ENCODE peak calls at places on chromosome 21, in seven cellular contexts. E is breast epithelium, C is choroid plexus epithelial cell, A is fibroblast of the aortic adventitia, T is DND-41, D is A549, U is foreskin fibroblast. L is an unnamed sample.

GRCh38 chr21:31503467-31503866 is 156.0 kb upstream of the SOD1 start:
- DNase-seq in T (no peak), C (no peak), A (no peak), E (no peak), D (no peak), U (no peak), L (no peak)

GRCh38 chr21:33936221-33937038 is 20.8 kb upstream of the ATP5PO start:
- DNase-seq in T (peak; percentile 72), C (no peak), E (no peak), U (peak; percentile 17), D (no peak), A (peak; percentile 79), L (no peak)

GRCh38 chr21:45974073-45975016 is 7.2 kb upstream of the COL6A1 start:
- DNase-seq in C (peak; percentile 78), T (no peak), U (peak; percentile 90), E (peak; percentile 30), D (no peak), A (peak; percentile 76), L (peak; percentile 75)

GRCh38 chr21:32371913-32372314 is 20.9 kb downstream of the URB1 start:
- DNase-seq in D (peak; percentile 56), C (peak; percentile 93), A (peak; percentile 90), U (peak; percentile 78), E (peak; percentile 50), T (no peak), L (no peak)

GRCh38 chr21:46557469-46557868 is 47.4 kb downstream of the S100B start:
- DNase-seq in D (no peak), U (no peak), E (no peak), T (no peak), C (no peak), A (no peak), L (no peak)

GRCh38 chr21:45460011-45460565 is 55.1 kb downstream of the COL18A1 start:
- DNase-seq in E (no peak), C (no peak), U (no peak), A (no peak), T (no peak), D (no peak), L (no peak)

GRCh38 chr21:25176637-25177412 is 430.5 kb downstream of the MRPL39 start:
- DNase-seq in T (no peak), U (no peak), E (no peak), C (no peak), A (no peak), D (no peak), L (no peak)

GRCh38 chr21:32392299-32392879 is 423 bp downstream of the URB1 start:
- DNase-seq in C (peak; percentile 43), E (no peak), T (no peak), U (no peak), A (no peak), D (no peak), L (no peak)

GRCh38 chr21:45252448-45252925 is 35.2 kb downstream of the POFUT2 start:
- DNase-seq in E (no peak), C (no peak), A (no peak), T (no peak), D (no peak), U (no peak), L (no peak)

GRCh38 chr21:33127154-33127893 is 57.4 kb downstream of the OLIG1 start:
- DNase-seq in C (peak; percentile 75), T (peak; percentile 41), E (peak; percentile 23), U (peak; percentile 84), D (peak; percentile 59), A (peak; percentile 74), L (peak; percentile 31)

GRCh38 chr21:46022551-46023107 is 41.1 kb downstream of the COL6A1 start:
- DNase-seq in U (peak; percentile 67), D (no peak), A (peak; percentile 44), E (no peak), T (no peak), C (no peak), L (no peak)

GRCh38 chr21:32238063-32238462 is 40.8 kb downstream of the MIS18A start:
- DNase-seq in C (no peak), T (no peak), E (no peak), D (no peak), A (no peak), U (no peak), L (no peak)

GRCh38 chr21:30684506-30684905 is 34.1 kb downstream of the KRTAP21-3 start:
- DNase-seq in E (no peak), C (no peak), T (no peak), A (no peak), D (no peak), U (no peak), L (no peak)

GRCh38 chr21:43348801-43349261 is 78.1 kb downstream of the SIK1 start:
- DNase-seq in T (no peak), U (no peak), E (no peak), A (no peak), D (no peak), C (peak; percentile 47), L (no peak)

GRCh38 chr21:45457161-45457831 is 52.3 kb downstream of the COL18A1 start:
- DNase-seq in U (no peak), C (no peak), E (no peak), A (no peak), D (no peak), T (no peak), L (no peak)

GRCh38 chr21:40386981-40387380 is 460.0 kb downstream of the DSCAM start:
- DNase-seq in C (no peak), D (no peak), E (no peak), A (no peak), T (no peak), U (no peak), L (no peak)

GRCh38 chr21:32298148-32298559 is 501 bp upstream of the MRAP start:
- DNase-seq in T (no peak), U (peak; percentile 40), D (no peak), A (peak; percentile 32), E (no peak), C (peak; percentile 80), L (no peak)

GRCh38 chr21:44735821-44736220 is 24.4 kb upstream of the TSPEAR start:
- DNase-seq in T (no peak), U (no peak), E (no peak), A (no peak), D (no peak), C (no peak), L (no peak)

GRCh38 chr21:43585924-43586411 is 73.3 kb downstream of the HSF2BP start:
- DNase-seq in U (peak; percentile 97), E (peak; percentile 92), C (peak; percentile 100), T (no peak), D (peak; percentile 98), A (peak; percentile 100), L (peak; percentile 98)

GRCh38 chr21:31248598-31248997 is 95.5 kb downstream of the TIAM1 start:
- DNase-seq in E (no peak), D (peak; percentile 1), T (no peak), A (peak; percentile 34), C (peak; percentile 70), U (peak; percentile 23), L (no peak)

GRCh38 chr21:32087452-32087851 is 191.4 kb downstream of the MIS18A start:
- DNase-seq in E (no peak), C (no peak), U (no peak), T (no peak), A (no peak), D (no peak), L (no peak)

GRCh38 chr21:44062380-44062779 is 44.8 kb upstream of the PWP2 start:
- DNase-seq in D (no peak), E (no peak), T (no peak), U (no peak), A (no peak), C (no peak), L (no peak)

GRCh38 chr21:43658769-43659135 is 536 bp downstream of the HSF2BP start:
- DNase-seq in E (no peak), A (no peak), D (no peak), U (no peak), C (no peak), T (no peak), L (no peak)

GRCh38 chr21:38355992-38356781 is 99.4 kb downstream of the KCNJ15 start:
- DNase-seq in A (peak; percentile 78), E (peak; percentile 57), U (peak; percentile 89), C (peak; percentile 76), D (peak; percentile 66), T (peak; percentile 70), L (peak; percentile 50)
- TF ChIP-seq CTCF in A (peak; percentile 99), E (peak; percentile 95), U (peak; percentile 99), C (peak; percentile 99), D (peak; percentile 80), T (peak; percentile 95), L (peak; percentile 99)

GRCh38 chr21:41769106-41769505 is 2.3 kb upstream of the RIPK4 start:
- DNase-seq in C (no peak), A (no peak), D (no peak), T (peak; percentile 37), U (no peak), E (no peak), L (no peak)
- H3K4me3 ChIP-seq in C (no peak overlapping the region), A (no peak overlapping the region), D (peak overlapping the region; percentile 92), T (peak overlapping the region; percentile 49), U (peak overlapping the region; percentile 48), E (peak overlapping the region; percentile 58), L (peak overlapping the region; percentile 33)

GRCh38 chr21:36705679-36706481 is 7.0 kb downstream of the SIM2 start:
- DNase-seq in U (no peak), A (no peak), T (peak; percentile 71), C (no peak), E (no peak), D (no peak), L (no peak)

GRCh38 chr21:36707763-36708511 is 9.0 kb downstream of the SIM2 start:
- DNase-seq in C (no peak), A (no peak), T (no peak), U (no peak), E (no peak), D (no peak), L (no peak)

GRCh38 chr21:36706482-36706852 is 7.6 kb downstream of the SIM2 start:
- DNase-seq in E (no peak), T (peak; percentile 16), C (no peak), D (no peak), A (no peak), U (no peak), L (no peak)

GRCh38 chr21:36708512-36709029 is 9.7 kb downstream of the SIM2 start:
- DNase-seq in C (no peak), E (no peak), T (no peak), A (no peak), D (no peak), U (no peak), L (no peak)

GRCh38 chr21:36706951-36707762 is 8.2 kb downstream of the SIM2 start:
- DNase-seq in A (peak; percentile 43), D (no peak), U (no peak), T (no peak), C (peak; percentile 37), E (no peak), L (no peak)
- TF ChIP-seq CTCF in A (no peak), D (no peak), U (no peak), T (no peak), C (peak; percentile 30), E (no peak), L (no peak)

DNA sequence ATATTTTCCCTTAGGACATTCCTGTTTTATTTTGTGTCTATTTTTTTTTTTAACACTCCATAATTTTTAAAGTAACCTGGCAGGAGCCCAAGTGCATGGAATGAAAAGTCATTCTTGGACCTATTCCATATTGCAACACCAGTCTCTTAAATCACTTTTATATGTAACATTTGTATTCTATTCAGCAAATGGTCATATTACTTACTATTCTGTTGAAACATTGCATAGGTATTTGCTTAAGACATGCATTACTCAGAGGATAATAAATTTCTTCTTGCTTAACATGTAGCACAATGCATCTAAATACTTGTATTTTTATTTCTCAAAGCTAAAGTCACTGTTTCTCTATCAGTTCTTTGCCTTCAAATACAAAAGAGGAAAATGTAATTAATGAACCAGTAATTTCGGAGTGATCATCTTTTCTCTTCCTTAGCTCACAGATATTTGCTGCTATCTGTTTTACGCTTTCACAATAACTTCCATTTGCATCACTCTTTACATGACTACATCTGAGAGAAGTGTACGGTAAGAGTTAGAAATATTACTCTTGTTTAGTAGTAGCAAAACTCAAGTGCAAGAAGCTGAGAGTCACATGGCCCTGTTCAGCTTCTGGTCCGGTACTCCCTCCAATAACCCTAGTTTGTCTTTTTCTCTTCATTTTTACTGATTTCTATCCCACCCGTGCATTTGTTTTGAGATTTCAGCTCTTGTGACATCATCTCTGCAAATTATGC is 394.8 kb downstream of the USP25 start:
- DNase-seq in E (no peak), T (no peak), C (peak; percentile 92), D (peak; percentile 39), U (peak; percentile 93), A (peak; percentile 94), L (peak; percentile 59)
- H3K4me3 ChIP-seq in E (peak overlapping the region; percentile 3), T (no peak overlapping the region), C (peak overlapping the region; percentile 39), D (no peak overlapping the region), U (peak overlapping the region; percentile 20), A (peak overlapping the region; percentile 7), L (peak overlapping the region; percentile 28)

L was measured in HFF-Myc.